ENCODE peak calls at places on chromosome 13, in seven cellular contexts. D is endothelial cell, W is Peyer's patch, J is WTC11, C is cardiac muscle cell, G is cardiac fibroblast, A is kidney epithelial cell. P is an unnamed sample.

GRCh38 chr13:73967397-73968165 is 166.6 kb downstream of the KLF12 start:
- DNase-seq in D (no peak), W (no peak), J (no peak), C (no peak), G (no peak), A (no peak), P (no peak)

GRCh38 chr13:33349314-33349995 is 63.9 kb upstream of the STARD13 start:
- DNase-seq in D (no peak), W (peak), J (peak), C (no peak), G (peak), A (no peak), P (no peak)

GRCh38 chr13:80690208-80690607 is 349.3 kb upstream of the SPRY2 start:
- DNase-seq in D (no peak), W (no peak), J (no peak), C (no peak), G (no peak), A (no peak), P (no peak)

GRCh38 chr13:98842858-98843481 is 90.5 kb upstream of the SLC15A1 start:
- DNase-seq in D (peak), W (peak), J (peak), C (peak), G (peak), A (peak), P (peak)

GRCh38 chr13:71864094-71864980 is 2.7 kb downstream of the DACH1 start:
- DNase-seq in D (peak), W (peak), J (peak), C (peak), G (peak), A (no peak), P (no peak)

GRCh38 chr13:99867535-99868271 is 103.9 kb downstream of the ZIC5 start:
- DNase-seq in D (no peak), W (no peak), J (no peak), C (no peak), G (no peak), A (no peak), P (no peak)

GRCh38 chr13:67619346-67619745 is 389.2 kb upstream of the PCDH9 start:
- DNase-seq in D (no peak), W (no peak), J (no peak), C (no peak), G (no peak), A (peak), P (peak)

GRCh38 chr13:33284916-33285315 is 639 bp downstream of the STARD13 start:
- DNase-seq in D (no peak), W (no peak), J (no peak), C (no peak), G (peak), A (no peak), P (no peak)

GRCh38 chr13:74135306-74136088 is 1.3 kb upstream of the KLF12 start:
- DNase-seq in D (peak), W (peak), J (peak), C (peak), G (peak), A (no peak), P (no peak)

GRCh38 chr13:98345103-98345899 is 168.2 kb upstream of the RNF113B start:
- DNase-seq in D (no peak), W (no peak), J (no peak), C (no peak), G (no peak), A (no peak), P (no peak)

GRCh38 chr13:75482820-75483079 is 781 bp upstream of the TBC1D4 start:
- DNase-seq in D (no peak), W (no peak), J (no peak), C (no peak), G (no peak), A (no peak), P (no peak)

GRCh38 chr13:111630411-111630810 is 310.0 kb downstream of the TEX29 start:
- DNase-seq in D (no peak), W (no peak), J (peak), C (no peak), G (no peak), A (no peak), P (no peak)

GRCh38 chr13:109737606-109738005 is 48.8 kb downstream of the IRS2 start:
- DNase-seq in D (no peak), W (no peak), J (no peak), C (peak), G (peak), A (no peak), P (no peak)

GRCh38 chr13:51643882-51644281 is 59.6 kb downstream of the WDFY2 start:
- DNase-seq in D (no peak), W (no peak), J (no peak), C (no peak), G (peak), A (peak), P (peak)

GRCh38 chr13:97834255-97834654 is 119.2 kb upstream of the IPO5 start:
- DNase-seq in D (no peak), W (no peak), J (no peak), C (no peak), G (no peak), A (no peak), P (no peak)

GRCh38 chr13:49791214-49791752 is 1.2 kb downstream of the KPNA3 start:
- DNase-seq in D (peak), W (peak), J (no peak), C (peak), G (peak), A (no peak), P (no peak)
- TF ChIP-seq CTCF in D (no peak), W (no peak), J (no peak), C (peak), G (no peak), A (peak), P (peak)

DNA sequence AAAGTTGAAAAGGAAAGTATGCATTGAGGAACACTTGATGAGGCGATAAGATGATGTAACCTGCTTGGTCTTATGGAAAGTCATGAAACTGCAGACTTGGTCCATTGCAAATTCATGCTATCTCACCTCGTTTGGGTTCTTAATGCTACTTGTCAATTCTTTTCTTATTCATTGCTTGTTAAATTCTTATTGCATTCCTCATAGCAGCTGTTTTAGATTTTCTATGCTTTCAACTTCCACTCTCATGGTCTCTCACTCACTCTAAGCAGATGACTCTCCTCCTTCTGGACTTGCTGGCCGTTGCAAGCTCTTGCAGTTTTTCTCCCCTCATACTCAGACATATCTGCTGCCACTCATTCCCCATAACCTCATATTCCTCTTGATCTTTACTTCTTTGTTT is 67.8 kb upstream of the CSNK1A1L start:
- DNase-seq in D (no peak), W (no peak), J (no peak), C (no peak), G (peak), A (no peak), P (peak)
- TF ChIP-seq CTCF in D (no peak), W (no peak), J (no peak), C (no peak), G (no peak), A (no peak), P (no peak)

DNA sequence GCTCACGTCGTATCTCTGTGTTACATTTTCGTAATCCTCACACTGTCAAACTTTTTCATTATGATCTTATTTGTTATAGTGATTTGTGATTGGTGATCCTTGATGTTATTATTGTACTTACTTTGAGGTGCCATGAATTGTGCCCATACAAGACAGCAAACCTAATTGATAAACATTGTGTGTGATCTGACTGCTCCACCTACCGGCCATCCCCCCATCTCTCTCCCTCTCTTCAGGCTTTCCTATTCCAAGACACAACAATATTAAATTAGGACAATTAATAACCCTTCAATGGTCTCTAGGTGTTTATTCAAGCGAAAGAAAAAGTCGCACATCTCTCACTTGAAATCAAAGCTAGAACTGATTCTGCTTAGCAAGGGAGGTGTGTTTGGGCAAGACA is 349.3 kb downstream of the RBM26 start:
- DNase-seq in D (no peak), W (no peak), J (peak), C (no peak), G (no peak), A (no peak), P (no peak)
- TF ChIP-seq CTCF in D (no peak), W (no peak), J (peak), C (no peak), G (no peak), A (no peak), P (no peak)

DNA sequence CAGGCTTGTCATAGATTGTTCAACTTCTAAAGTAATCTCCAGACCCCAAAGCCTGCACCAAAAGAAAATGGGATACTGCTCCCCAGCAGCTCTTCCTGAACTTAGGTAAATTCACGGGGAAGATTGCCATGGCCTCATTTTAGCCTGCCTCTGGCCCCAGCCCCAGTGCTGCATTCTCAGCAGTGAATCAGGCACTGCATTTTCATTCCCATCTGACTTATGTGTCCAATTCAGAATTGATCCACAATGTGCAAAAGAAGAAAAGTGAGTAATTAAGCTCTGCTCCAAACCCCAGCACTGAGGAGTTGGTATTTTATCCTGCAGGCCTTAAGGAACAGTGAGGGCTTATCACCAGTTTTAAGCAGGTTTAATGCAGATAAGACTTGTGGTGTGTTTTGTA is 176.4 kb downstream of the KCTD12 start:
- DNase-seq in D (no peak), W (no peak), J (no peak), C (no peak), G (no peak), A (no peak), P (no peak)
- TF ChIP-seq CTCF in D (no peak), W (no peak), J (no peak), C (no peak), G (no peak), A (no peak), P (no peak)

GRCh38 chr13:64817721-64818120 is 2412.4 kb downstream of the PCDH9 start:
- DNase-seq in D (no peak), W (no peak), J (no peak), C (no peak), G (peak), A (no peak), P (no peak)

GRCh38 chr13:64819081-64819480 is 2411.1 kb downstream of the PCDH9 start:
- DNase-seq in D (no peak), W (no peak), J (no peak), C (no peak), G (peak), A (no peak), P (no peak)
- TF ChIP-seq CTCF in D (no peak), W (no peak), J (no peak), C (no peak), G (no peak), A (no peak), P (no peak)

GRCh38 chr13:113960276-113960948 is 13.5 kb downstream of the C13orf46 start:
- DNase-seq in D (no peak), W (no peak), J (no peak), C (no peak), G (no peak), A (no peak), P (no peak)

GRCh38 chr13:113962386-113962785 is 11.5 kb downstream of the C13orf46 start:
- DNase-seq in D (no peak), W (no peak), J (no peak), C (no peak), G (no peak), A (no peak), P (no peak)

GRCh38 chr13:113956571-113956970 is 17.3 kb downstream of the C13orf46 start:
- DNase-seq in D (no peak), W (no peak), J (no peak), C (no peak), G (no peak), A (no peak), P (no peak)

GRCh38 chr13:113958373-113958772 is 15.5 kb downstream of the C13orf46 start:
- DNase-seq in D (no peak), W (no peak), J (no peak), C (no peak), G (no peak), A (no peak), P (no peak)

DNA sequence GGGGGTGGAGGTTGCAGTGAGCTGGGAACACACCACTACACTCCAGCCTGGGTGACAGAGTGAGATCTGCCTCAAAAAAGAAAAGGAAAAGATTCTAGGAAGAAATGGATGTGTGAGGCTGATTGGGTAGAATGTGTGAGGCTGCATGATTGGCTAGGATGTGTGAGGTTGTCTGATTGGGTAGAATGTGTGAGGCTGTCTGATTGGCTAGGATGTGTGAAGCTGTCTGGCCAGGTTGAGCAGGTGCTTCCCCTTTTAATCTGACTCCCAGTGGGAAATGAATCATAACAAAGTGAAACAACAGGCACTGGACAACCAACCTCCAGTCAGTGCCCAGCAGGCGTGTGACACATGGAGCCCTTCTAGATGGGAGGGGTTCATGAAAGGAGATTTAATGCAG is 14.7 kb downstream of the C13orf46 start:
- DNase-seq in D (no peak), W (no peak), J (no peak), C (no peak), G (peak), A (no peak), P (no peak)
- TF ChIP-seq CTCF in D (no peak), W (no peak), J (no peak), C (no peak), G (no peak), A (no peak), P (no peak)

P was measured in astrocyte of the cerebellum.